ENCODE peak calls at places on chromosome 11, in seven cellular contexts. Y is GM23248; Z is activated gamma-delta T cell treated with anti-CD3 and anti-CD28 coated beads, Interleukin-2, amount 50 U/mL, for 16 hours; V is iPS DF 6.9; M is stimulated activated CD4-positive, alpha-beta T cell treated with anti-CD3 and anti-CD28 coated beads, Interleukin-1b, Interleukin-23, amount 100 ng/mL, for 1 hour; R is naive thymus-derived CD8-positive, alpha-beta T cell; C is T-cell. N is an unnamed sample.

GRCh38 chr11:107590460-107591097 is 368 bp upstream of the ELMOD1 start:
- DNase-seq in C (no peak), M (no peak), Z (no peak), R (no peak), V (no peak), Y (peak; percentile 11), N (no peak)

GRCh38 chr11:79419120-79419519 is 21.7 kb downstream of the TENM4 start:
- DNase-seq in M (no peak), R (no peak), C (no peak), V (no peak), Z (no peak), Y (peak; percentile 88), N (no peak)

GRCh38 chr11:45773271-45774022 is 31.5 kb upstream of the SLC35C1 start:
- DNase-seq in V (no peak), Z (no peak), Y (peak; percentile 60), C (no peak), R (no peak), M (no peak), N (no peak)

GRCh38 chr11:117052196-117053149 is 45.8 kb downstream of the SIK3 start:
- DNase-seq in C (no peak), Z (no peak), R (no peak), Y (no peak), M (no peak), V (no peak), N (no peak)

GRCh38 chr11:122107566-122107965 is 8.4 kb downstream of the BLID start:
- DNase-seq in V (no peak), C (no peak), Z (no peak), R (no peak), M (no peak), Y (no peak), N (no peak)

GRCh38 chr11:134751161-134751560 is 339.1 kb upstream of the B3GAT1 start:
- DNase-seq in C (no peak), Z (no peak), M (no peak), V (no peak), R (no peak), Y (no peak), N (no peak)

GRCh38 chr11:109994896-109995295 is 98.3 kb upstream of the ZC3H12C start:
- DNase-seq in Z (no peak), Y (no peak), C (no peak), R (no peak), V (no peak), M (no peak), N (no peak)

GRCh38 chr11:5476184-5476819 is 12.2 kb upstream of the OR52D1 start:
- DNase-seq in R (peak; percentile 27), M (peak; percentile 6), Y (peak; percentile 74), C (peak; percentile 34), V (peak; percentile 20), Z (peak; percentile 7), N (peak; percentile 47)

GRCh38 chr11:116929393-116930090 is 92.1 kb upstream of the APOA1 start:
- DNase-seq in R (no peak), C (no peak), Y (peak; percentile 53), V (no peak), M (no peak), Z (no peak), N (no peak)